ENCODE peak calls at places on chromosomes 11 and 22, in five cellular contexts. One of them, this sample, is unnamed.

GRCh38 chr11:84901986-84902385 is 725.2 kb downstream of the DLG2 start:
- DNase-seq in NT2/D1: no peak
- DNase-seq in GM12878: no peak
- DNase-seq in H1: no peak
- DNase-seq in HepG2: no peak
- DNase-seq in this sample: no peak

GRCh38 chr11:116927163-116927772 is 89.8 kb upstream of the APOA1 start:
- DNase-seq in NT2/D1: no peak
- DNase-seq in GM12878: no peak
- DNase-seq in H1: no peak
- DNase-seq in HepG2: peak
- DNase-seq in this sample: peak

GRCh38 chr11:123523539-123523938 is 93.5 kb downstream of the GRAMD1B start:
- DNase-seq in NT2/D1: no peak
- DNase-seq in GM12878: no peak
- DNase-seq in H1: no peak
- DNase-seq in HepG2: no peak
- DNase-seq in this sample: no peak

GRCh38 chr11:110317516-110317932 is 21.1 kb upstream of the RDX start:
- DNase-seq in NT2/D1: no peak
- DNase-seq in GM12878: no peak
- DNase-seq in H1: no peak
- DNase-seq in HepG2: no peak
- DNase-seq in this sample: no peak

GRCh38 chr22:26901228-26901816 is 243.9 kb downstream of the MIAT start:
- DNase-seq in NT2/D1: no peak
- DNase-seq in GM12878: no peak
- DNase-seq in H1: no peak
- DNase-seq in HepG2: no peak
- DNase-seq in this sample: no peak

GRCh38 chr11:73376803-73377629 is 817 bp downstream of the RELT start:
- DNase-seq in NT2/D1: peak
- DNase-seq in GM12878: no peak
- DNase-seq in H1: no peak
- DNase-seq in HepG2: peak
- DNase-seq in this sample: peak

GRCh38 chr11:45092901-45093760 is 53.3 kb upstream of the PRDM11 start:
- DNase-seq in NT2/D1: no peak
- DNase-seq in GM12878: no peak
- DNase-seq in H1: no peak
- DNase-seq in HepG2: no peak
- DNase-seq in this sample: no peak

GRCh38 chr11:65468874-65469333 is 29.9 kb upstream of the MALAT1 start:
- DNase-seq in NT2/D1: peak
- DNase-seq in GM12878: no peak
- DNase-seq in H1: no peak
- DNase-seq in HepG2: peak
- DNase-seq in this sample: peak

GRCh38 chr22:47928626-47929025 is 1166.2 kb downstream of the TBC1D22A start:
- DNase-seq in NT2/D1: no peak
- DNase-seq in GM12878: no peak
- DNase-seq in H1: no peak
- DNase-seq in HepG2: no peak
- DNase-seq in this sample: no peak

GRCh38 chr11:76695133-76695532 is 24.6 kb upstream of the LRRC32 start:
- DNase-seq in NT2/D1: no peak
- DNase-seq in GM12878: no peak
- DNase-seq in H1: no peak
- DNase-seq in HepG2: no peak
- DNase-seq in this sample: no peak

GRCh38 chr11:97948793-97949192 is 1072.0 kb upstream of the CNTN5 start:
- DNase-seq in NT2/D1: no peak
- DNase-seq in GM12878: no peak
- DNase-seq in H1: no peak
- DNase-seq in HepG2: no peak
- DNase-seq in this sample: no peak

GRCh38 chr11:65433657-65434056 is 11.1 kb downstream of the NEAT1 start:
- DNase-seq in NT2/D1: no peak
- DNase-seq in GM12878: no peak
- DNase-seq in H1: no peak
- DNase-seq in HepG2: no peak
- DNase-seq in this sample: no peak

GRCh38 chr11:83092488-83093384 is 21.0 kb upstream of the RAB30 start:
- DNase-seq in NT2/D1: no peak
- DNase-seq in GM12878: no peak
- DNase-seq in H1: no peak
- DNase-seq in HepG2: peak
- DNase-seq in this sample: no peak

GRCh38 chr11:20042025-20042639 is 118.1 kb downstream of the DBX1 start:
- DNase-seq in NT2/D1: no peak
- DNase-seq in GM12878: no peak
- DNase-seq in H1: no peak
- DNase-seq in HepG2: no peak
- DNase-seq in this sample: no peak

GRCh38 chr11:57508341-57509170 is 6.9 kb downstream of the SLC43A1 start:
- DNase-seq in NT2/D1: no peak
- DNase-seq in GM12878: no peak
- DNase-seq in H1: no peak
- DNase-seq in HepG2: no peak
- DNase-seq in this sample: no peak

GRCh38 chr11:120182790-120183491 is 27.9 kb upstream of the OAF start:
- DNase-seq in NT2/D1: peak
- DNase-seq in GM12878: no peak
- DNase-seq in H1: no peak
- DNase-seq in HepG2: peak
- DNase-seq in this sample: peak

GRCh38 chr11:83363280-83363679 is 77.1 kb upstream of the CCDC90B start:
- DNase-seq in NT2/D1: no peak
- DNase-seq in GM12878: no peak
- DNase-seq in H1: no peak
- DNase-seq in HepG2: no peak
- DNase-seq in this sample: no peak

GRCh38 chr11:117096140-117096972 is 1.9 kb downstream of the SIK3 start:
- DNase-seq in NT2/D1: no peak
- DNase-seq in GM12878: peak
- DNase-seq in H1: peak
- DNase-seq in HepG2: peak
- DNase-seq in this sample: no peak

GRCh38 chr11:33347490-33348125 is 90.4 kb downstream of the HIPK3 start:
- DNase-seq in NT2/D1: no peak
- DNase-seq in GM12878: no peak
- DNase-seq in H1: no peak
- DNase-seq in HepG2: no peak
- DNase-seq in this sample: peak

GRCh38 chr22:30806391-30806861 is 111.8 kb downstream of the OSBP2 start:
- DNase-seq in NT2/D1: peak
- DNase-seq in GM12878: no peak
- DNase-seq in H1: no peak
- DNase-seq in HepG2: peak
- DNase-seq in this sample: no peak

GRCh38 chr22:39309364-39309861 is 10.0 kb downstream of the RPL3 start:
- DNase-seq in NT2/D1: no peak
- DNase-seq in GM12878: no peak
- DNase-seq in H1: no peak
- DNase-seq in HepG2: no peak
- DNase-seq in this sample: no peak

GRCh38 chr11:126024143-126024542 is 38.5 kb downstream of the CDON start:
- DNase-seq in NT2/D1: no peak
- DNase-seq in GM12878: no peak
- DNase-seq in H1: no peak
- DNase-seq in HepG2: no peak
- DNase-seq in this sample: no peak

GRCh38 chr11:1165256-1166041 is 7.7 kb downstream of the MUC5AC start:
- DNase-seq in NT2/D1: no peak
- DNase-seq in GM12878: no peak
- DNase-seq in H1: no peak
- DNase-seq in HepG2: no peak
- DNase-seq in this sample: no peak

GRCh38 chr11:88301478-88302140 is 35.9 kb downstream of the CTSC start:
- DNase-seq in NT2/D1: no peak
- DNase-seq in GM12878: peak
- DNase-seq in H1: no peak
- DNase-seq in HepG2: no peak
- DNase-seq in this sample: no peak

GRCh38 chr22:36311386-36312085 is 58.6 kb downstream of the APOL1 start:
- DNase-seq in NT2/D1: no peak
- DNase-seq in GM12878: no peak
- DNase-seq in H1: no peak
- DNase-seq in HepG2: no peak
- DNase-seq in this sample: no peak

GRCh38 chr22:19206287-19206686 is 27.8 kb upstream of the SLC25A1 start:
- DNase-seq in NT2/D1: no peak
- DNase-seq in GM12878: no peak
- DNase-seq in H1: no peak
- DNase-seq in HepG2: no peak
- DNase-seq in this sample: no peak

GRCh38 chr11:11691296-11692141 is 69.7 kb upstream of the GALNT18 start:
- DNase-seq in NT2/D1: peak
- DNase-seq in GM12878: no peak
- DNase-seq in H1: peak
- DNase-seq in HepG2: no peak
- DNase-seq in this sample: no peak

GRCh38 chr11:6567371-6567745 is 36.1 kb downstream of the RRP8 start:
- DNase-seq in NT2/D1: no peak
- DNase-seq in GM12878: no peak
- DNase-seq in H1: no peak
- DNase-seq in HepG2: no peak
- DNase-seq in this sample: no peak

GRCh38 chr11:110124605-110125004 is 31.4 kb downstream of the ZC3H12C start:
- DNase-seq in NT2/D1: no peak
- DNase-seq in GM12878: no peak
- DNase-seq in H1: no peak
- DNase-seq in HepG2: no peak
- DNase-seq in this sample: no peak

GRCh38 chr11:69603978-69604524 is 36.9 kb upstream of the CCND1 start:
- DNase-seq in NT2/D1: no peak
- DNase-seq in GM12878: no peak
- DNase-seq in H1: no peak
- DNase-seq in HepG2: no peak
- DNase-seq in this sample: no peak

GRCh38 chr22:42644422-42645340 is 4.3 kb upstream of the ATP5MGL start:
- DNase-seq in NT2/D1: no peak
- DNase-seq in GM12878: no peak
- DNase-seq in H1: no peak
- DNase-seq in HepG2: no peak
- DNase-seq in this sample: no peak

GRCh38 chr11:115166826-115167225 is 337.4 kb downstream of the CADM1 start:
- DNase-seq in NT2/D1: no peak
- DNase-seq in GM12878: no peak
- DNase-seq in H1: no peak
- DNase-seq in HepG2: no peak
- DNase-seq in this sample: peak
- TF ChIP-seq SUZ12 in NT2/D1: no peak
- TF ChIP-seq SUZ12 in GM12878: no peak
- TF ChIP-seq SUZ12 in H1: no peak
- TF ChIP-seq SUZ12 in HepG2: no peak
- TF ChIP-seq SUZ12 in this sample: no peak

GRCh38 chr11:118938491-118939411 is 13.0 kb upstream of the BCL9L start:
- DNase-seq in NT2/D1: no peak
- DNase-seq in GM12878: no peak
- DNase-seq in H1: no peak
- DNase-seq in HepG2: peak
- DNase-seq in this sample: no peak

GRCh38 chr11:118939412-118939915 is 13.7 kb upstream of the BCL9L start:
- DNase-seq in NT2/D1: no peak
- DNase-seq in GM12878: no peak
- DNase-seq in H1: no peak
- DNase-seq in HepG2: no peak
- DNase-seq in this sample: no peak

GRCh38 chr11:118935381-118935780 is 9.7 kb upstream of the BCL9L start:
- DNase-seq in NT2/D1: no peak
- DNase-seq in GM12878: no peak
- DNase-seq in H1: no peak
- DNase-seq in HepG2: no peak
- DNase-seq in this sample: no peak

DNA sequence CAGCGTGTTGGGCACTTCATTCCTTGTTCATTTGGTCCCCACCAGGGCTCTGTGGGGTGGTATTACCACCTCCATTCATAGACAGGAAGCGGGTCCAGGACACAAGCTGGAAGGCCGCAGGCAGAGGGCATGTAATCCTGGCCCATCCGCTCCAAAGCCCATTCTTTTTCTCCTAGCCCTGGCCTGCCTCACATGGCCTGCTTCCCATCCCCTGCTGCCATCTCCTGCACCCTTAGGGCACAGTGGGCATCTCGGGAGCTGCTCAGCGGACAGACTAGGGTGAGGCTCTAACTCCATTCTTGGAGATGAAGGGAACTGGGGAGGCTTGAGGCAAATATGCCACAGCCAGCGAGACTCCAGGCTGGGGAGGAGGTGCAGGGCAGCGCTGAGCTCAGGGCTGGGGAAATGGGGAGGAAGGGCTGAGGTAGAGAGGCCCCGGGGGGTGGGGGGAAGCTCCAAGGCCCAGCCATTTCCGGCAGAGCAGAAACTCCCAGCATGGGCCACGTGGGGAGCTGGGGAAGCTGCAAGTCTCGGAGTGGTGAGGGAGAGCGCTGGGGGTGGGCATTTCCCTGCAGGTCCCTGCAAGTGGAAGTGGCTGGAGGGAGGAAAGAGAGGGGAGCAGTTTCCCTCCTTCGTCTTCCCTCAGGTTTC is 14.3 kb upstream of the BCL9L start:
- DNase-seq in NT2/D1: no peak
- DNase-seq in GM12878: no peak
- DNase-seq in H1: no peak
- DNase-seq in HepG2: no peak
- DNase-seq in this sample: no peak
- TF ChIP-seq SUZ12 in NT2/D1: no peak
- TF ChIP-seq SUZ12 in GM12878: no peak
- TF ChIP-seq SUZ12 in H1: no peak
- TF ChIP-seq SUZ12 in HepG2: no peak
- TF ChIP-seq SUZ12 in this sample: no peak

DNA sequence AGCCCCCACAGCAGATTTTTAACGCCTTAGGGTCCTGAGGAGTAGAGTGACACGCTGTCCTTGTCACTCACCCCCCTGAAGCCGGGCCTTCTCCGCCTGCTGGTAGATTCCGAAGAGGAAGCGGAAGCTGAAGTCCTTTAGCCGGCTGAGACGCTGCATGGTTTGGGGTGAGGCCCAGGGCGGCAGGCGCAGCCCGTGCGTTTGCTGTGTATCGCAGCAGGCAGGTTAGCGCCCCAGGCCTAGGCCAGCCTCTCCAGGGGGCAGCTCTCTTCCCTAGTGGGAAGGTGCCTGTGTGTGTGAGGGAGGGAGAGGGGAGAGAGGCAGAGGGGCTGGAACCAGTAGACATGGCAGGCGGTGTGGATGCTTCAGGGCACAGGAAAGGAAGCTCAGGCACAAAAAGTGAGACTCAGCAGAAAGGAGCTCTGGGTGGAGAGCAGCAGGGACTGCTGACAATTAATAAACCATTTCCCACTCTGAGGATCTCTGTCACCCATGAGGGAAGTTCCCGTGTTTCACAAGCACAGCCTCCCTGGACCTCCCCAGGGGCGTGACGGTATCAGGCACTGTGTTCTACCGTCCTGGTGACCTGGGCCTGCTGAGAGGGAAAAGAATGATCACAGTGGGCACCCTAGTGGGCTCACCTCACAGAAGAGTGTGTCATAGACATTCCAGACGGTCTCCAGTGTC is 3.8 kb downstream of the ACP2 start:
- DNase-seq in NT2/D1: no peak
- DNase-seq in GM12878: no peak
- DNase-seq in H1: no peak
- DNase-seq in HepG2: no peak
- DNase-seq in this sample: no peak
- TF ChIP-seq SUZ12 in NT2/D1: no peak
- TF ChIP-seq SUZ12 in GM12878: no peak
- TF ChIP-seq SUZ12 in H1: no peak
- TF ChIP-seq SUZ12 in HepG2: no peak
- TF ChIP-seq SUZ12 in this sample: no peak

GRCh38 chr11:124762077-124762623 is at the start of gene ESAM:
- DNase-seq in NT2/D1: no peak
- DNase-seq in GM12878: no peak
- DNase-seq in H1: no peak
- DNase-seq in HepG2: no peak
- DNase-seq in this sample: peak
- TF ChIP-seq SUZ12 in NT2/D1: no peak
- TF ChIP-seq SUZ12 in GM12878: no peak
- TF ChIP-seq SUZ12 in H1: peak
- TF ChIP-seq SUZ12 in HepG2: no peak
- TF ChIP-seq SUZ12 in this sample: no peak